ENCODE peak calls at places on chromosome 9, in five cellular contexts. R is SK-N-MC; W is CD4-positive, alpha-beta T cell; H is A549; I is hepatocyte. C is an unnamed sample.

GRCh38 chr9:69029535-69029934 is 6.0 kb upstream of the FXN start:
- DNase-seq in R (no peak), W (no peak), H (no peak), I (no peak), C (no peak)

GRCh38 chr9:13815001-13815400 is 498.9 kb downstream of the NFIB start:
- DNase-seq in R (no peak), W (no peak), H (no peak), I (no peak), C (no peak)

GRCh38 chr9:115494393-115494792 is 376.4 kb upstream of the TNC start:
- DNase-seq in R (no peak), W (no peak), H (no peak), I (no peak), C (no peak)

GRCh38 chr9:94867281-94867841 is 140.9 kb downstream of the AOPEP start:
- DNase-seq in R (no peak), W (no peak), H (peak), I (peak), C (peak)

GRCh38 chr9:4327504-4328191 is 27.8 kb upstream of the GLIS3 start:
- DNase-seq in R (no peak), W (no peak), H (no peak), I (no peak), C (no peak)

GRCh38 chr9:98775831-98776441 is 20.4 kb downstream of the ANKS6 start:
- DNase-seq in R (peak), W (no peak), H (peak), I (peak), C (no peak)

GRCh38 chr9:90433398-90433890 is 209.2 kb downstream of the DIRAS2 start:
- DNase-seq in R (peak), W (no peak), H (peak), I (peak), C (no peak)

GRCh38 chr9:116687762-116688160 is 656 bp downstream of the TRIM32 start:
- DNase-seq in R (no peak), W (no peak), H (peak), I (peak), C (no peak)

GRCh38 chr9:100914266-100914665 is 114.3 kb upstream of the PLPPR1 start:
- DNase-seq in R (no peak), W (no peak), H (no peak), I (no peak), C (no peak)

GRCh38 chr9:81826541-81826906 is 101.7 kb upstream of the SPATA31D4 start:
- DNase-seq in R (no peak), W (no peak), H (no peak), I (peak), C (peak)
- H3K27ac ChIP-seq in R (no peak), W (no peak), H (no peak), I (no peak), C (peak)

DNA sequence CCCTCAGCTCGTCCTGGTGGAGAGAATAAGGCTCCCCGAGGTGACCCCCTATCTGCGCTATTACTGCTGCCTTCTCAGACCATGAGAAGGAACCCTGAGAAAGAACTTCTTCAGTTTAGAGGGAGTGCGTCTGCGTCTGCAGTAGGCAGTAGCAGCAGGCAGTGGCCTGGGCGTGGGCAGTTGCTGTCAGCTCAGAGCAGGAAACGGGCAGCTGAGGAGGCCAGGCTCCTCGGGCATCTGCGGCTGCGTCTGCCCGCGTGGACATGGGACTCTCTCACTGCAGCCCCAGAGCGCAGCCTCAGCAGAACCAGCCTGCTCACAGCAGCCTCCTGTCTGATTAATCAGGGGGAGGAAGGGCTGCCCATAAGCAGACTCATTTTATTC is 49.8 kb upstream of the FCN1 start:
- DNase-seq in R (no peak), W (no peak), H (no peak), I (no peak), C (no peak)
- H3K27ac ChIP-seq in R (no peak), W (no peak), H (no peak), I (no peak), C (no peak)

GRCh38 chr9:93464395-93464794 is 11.0 kb upstream of the FAM120AOS start:
- DNase-seq in R (no peak), W (no peak), H (no peak), I (no peak), C (no peak)
- H3K27ac ChIP-seq in R (no peak), W (no peak), H (peak), I (no peak), C (no peak)

DNA sequence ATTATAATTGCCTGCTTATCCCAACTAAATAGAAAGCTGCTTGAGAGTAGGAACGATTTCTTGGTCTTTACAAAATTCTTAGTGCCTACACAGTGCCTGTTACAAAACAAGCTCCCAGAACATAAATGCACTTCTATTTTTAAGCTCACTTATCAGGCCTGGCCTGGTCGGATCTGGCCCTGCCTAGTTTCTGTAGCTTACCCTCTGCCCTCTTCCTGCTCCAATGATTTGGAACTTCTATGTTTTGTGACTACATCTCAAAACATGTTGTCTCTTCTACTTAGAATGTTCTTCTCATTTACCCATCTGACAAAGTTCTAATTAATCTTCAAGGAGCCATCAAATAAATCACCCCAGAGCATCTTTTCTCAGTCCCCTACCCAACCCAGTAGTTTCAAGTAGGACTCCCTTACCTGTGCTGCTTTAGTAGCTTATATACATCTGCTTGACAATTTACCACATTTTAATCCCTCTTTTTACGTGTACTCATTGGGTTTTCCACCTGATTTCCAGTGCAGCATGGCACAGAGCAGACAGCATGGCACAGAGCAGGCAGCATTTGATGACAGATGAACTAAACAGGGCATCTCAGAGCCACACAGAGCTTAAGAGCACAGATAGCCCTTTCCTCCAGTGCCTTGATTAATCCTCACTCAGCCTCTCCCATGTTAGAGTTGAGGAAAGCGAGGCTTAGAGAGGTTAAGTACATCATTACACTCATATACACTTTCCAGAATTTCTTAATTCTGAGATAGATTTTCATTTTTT is 171.9 kb downstream of the MAPKAP1 start:
- DNase-seq in R (no peak), W (no peak), H (no peak), I (no peak), C (no peak)
- H3K27ac ChIP-seq in R (no peak), W (no peak), H (no peak), I (no peak), C (no peak)

GRCh38 chr9:132876849-132877248 is 1.2 kb downstream of the AK8 start:
- DNase-seq in R (no peak), W (no peak), H (no peak), I (no peak), C (no peak)

GRCh38 chr9:132878695-132879064 is at the start of gene SPACA9:
- DNase-seq in R (no peak), W (no peak), H (peak), I (peak), C (peak)

GRCh38 chr9:132879443-132880310 is 979 bp downstream of the SPACA9 start:
- DNase-seq in R (no peak), W (no peak), H (no peak), I (no peak), C (no peak)

GRCh38 chr9:132877447-132877817 is 652 bp downstream of the AK8 start:
- DNase-seq in R (no peak), W (no peak), H (no peak), I (no peak), C (no peak)

DNA sequence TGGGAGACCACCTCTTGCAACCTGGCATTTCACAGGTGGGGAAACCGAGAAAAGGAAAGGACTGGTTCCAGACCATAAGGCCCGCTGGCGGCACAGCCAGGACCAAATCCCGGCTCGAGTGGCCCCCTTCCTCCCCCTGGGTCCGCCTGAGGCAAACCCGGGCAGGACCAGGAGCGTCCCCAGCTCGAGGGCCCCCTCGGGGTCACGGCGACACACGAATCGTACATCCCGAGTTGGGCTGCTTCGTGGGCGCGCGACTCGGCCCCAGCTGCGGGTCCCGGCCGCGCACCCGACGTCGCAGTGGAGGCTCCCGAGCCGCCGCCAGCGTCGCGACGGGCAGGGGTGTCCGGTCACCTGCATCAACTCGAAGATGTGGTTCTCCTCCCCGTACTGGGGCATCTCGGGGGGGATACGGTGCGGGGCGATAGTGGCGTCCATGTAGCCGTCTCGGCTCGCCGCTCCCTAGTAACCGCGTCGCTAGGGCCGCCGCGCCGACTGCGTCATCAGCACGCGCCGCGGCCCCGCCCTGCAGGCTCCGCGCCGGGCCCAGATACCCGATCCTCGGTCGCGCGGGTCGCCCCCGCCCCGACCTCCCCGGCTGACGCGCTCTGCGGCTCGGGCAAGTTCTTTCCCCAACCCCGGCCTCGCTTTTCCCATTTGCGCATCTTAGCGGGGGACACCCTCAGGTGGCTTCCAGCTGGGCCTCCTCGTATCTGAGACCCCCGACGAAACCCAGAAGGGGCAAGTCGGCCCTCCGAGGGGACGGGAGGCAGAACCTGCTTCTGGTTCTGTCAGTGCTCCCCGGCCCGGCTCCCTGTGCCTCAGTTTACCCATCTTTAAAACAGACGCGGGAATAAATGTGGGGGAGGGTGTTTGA is at the start of gene AK8:
- DNase-seq in R (no peak), W (peak), H (peak), I (peak), C (peak)
- H3K27ac ChIP-seq in R (no peak), W (no peak), H (peak), I (peak), C (peak)

GRCh38 chr9:35680331-35681105 is 6.8 kb downstream of the CA9 start:
- DNase-seq in R (no peak), W (no peak), H (no peak), I (no peak), C (no peak)

GRCh38 chr9:35681341-35682002 is 7.7 kb downstream of the CA9 start:
- DNase-seq in R (no peak), W (no peak), H (no peak), I (no peak), C (no peak)

GRCh38 chr9:35683323-35683722 is 6.4 kb downstream of the TPM2 start:
- DNase-seq in R (no peak), W (no peak), H (no peak), I (no peak), C (no peak)

GRCh38 chr9:35682520-35682919 is 7.2 kb downstream of the TPM2 start:
- DNase-seq in R (no peak), W (no peak), H (no peak), I (no peak), C (no peak)

DNA sequence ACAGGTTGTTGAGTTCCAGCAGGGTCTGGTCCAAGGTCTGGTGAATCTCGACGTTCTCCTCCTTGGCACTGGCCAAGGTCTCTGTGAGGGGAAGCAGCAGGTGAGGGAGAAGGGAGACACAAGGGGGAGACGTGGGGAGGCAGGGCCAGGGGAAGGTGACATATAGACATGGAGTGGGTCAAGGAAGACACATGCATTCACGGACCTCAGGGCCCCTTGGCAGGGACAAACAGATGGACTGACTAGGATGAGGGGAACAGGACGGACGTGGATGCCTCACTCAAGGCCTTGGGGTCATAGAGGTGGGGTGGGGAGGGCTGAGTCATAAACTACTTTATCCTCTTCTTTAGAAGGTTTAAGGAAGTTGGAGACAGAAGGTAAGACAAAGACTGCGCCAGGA is 7.6 kb downstream of the TPM2 start:
- DNase-seq in R (no peak), W (no peak), H (no peak), I (no peak), C (no peak)
- H3K27ac ChIP-seq in R (no peak), W (no peak), H (no peak), I (no peak), C (no peak)